ENCODE peak calls at places on chromosome 4, in four cellular contexts. One of them, this sample, is unnamed. For H3K9me3, the result is how much of the 10 kb centered on the place peaks cover.

GRCh38 chr4:102730968-102731533 is 29.7 kb downstream of the MANBA start:
- DNase-seq in tibial artery: no peak
- DNase-seq in A549: no peak
- DNase-seq in pancreas: no peak
- DNase-seq in this sample: no peak

GRCh38 chr4:84100071-84100470 is 399.0 kb downstream of the NKX6-1 start:
- DNase-seq in tibial artery: no peak
- DNase-seq in A549: no peak
- DNase-seq in pancreas: no peak
- DNase-seq in this sample: no peak

GRCh38 chr4:146481246-146481645 is 40.5 kb downstream of the SLC10A7 start:
- DNase-seq in tibial artery: no peak
- DNase-seq in A549: no peak
- DNase-seq in pancreas: no peak
- DNase-seq in this sample: no peak

GRCh38 chr4:96691496-96691895 is 851.6 kb downstream of the PDHA2 start:
- DNase-seq in tibial artery: no peak
- DNase-seq in A549: no peak
- DNase-seq in pancreas: no peak
- DNase-seq in this sample: no peak

GRCh38 chr4:168516841-168517240 is 20.0 kb downstream of the PALLD start:
- DNase-seq in tibial artery: no peak
- DNase-seq in A549: no peak
- DNase-seq in pancreas: peak
- DNase-seq in this sample: no peak

GRCh38 chr4:70651864-70652506 is 14.3 kb downstream of the JCHAIN start:
- DNase-seq in tibial artery: no peak
- DNase-seq in A549: peak
- DNase-seq in pancreas: no peak
- DNase-seq in this sample: no peak

GRCh38 chr4:151659631-151660030 is 101.2 kb downstream of the GATB start:
- DNase-seq in tibial artery: peak
- DNase-seq in A549: no peak
- DNase-seq in pancreas: no peak
- DNase-seq in this sample: no peak

GRCh38 chr4:86856896-86857295 is 7.7 kb upstream of the SLC10A6 start:
- DNase-seq in tibial artery: no peak
- DNase-seq in A549: no peak
- DNase-seq in pancreas: no peak
- DNase-seq in this sample: no peak

GRCh38 chr4:70197842-70198241 is 2.3 kb downstream of the ODAM start:
- DNase-seq in tibial artery: no peak
- DNase-seq in A549: no peak
- DNase-seq in pancreas: peak
- DNase-seq in this sample: no peak

DNA sequence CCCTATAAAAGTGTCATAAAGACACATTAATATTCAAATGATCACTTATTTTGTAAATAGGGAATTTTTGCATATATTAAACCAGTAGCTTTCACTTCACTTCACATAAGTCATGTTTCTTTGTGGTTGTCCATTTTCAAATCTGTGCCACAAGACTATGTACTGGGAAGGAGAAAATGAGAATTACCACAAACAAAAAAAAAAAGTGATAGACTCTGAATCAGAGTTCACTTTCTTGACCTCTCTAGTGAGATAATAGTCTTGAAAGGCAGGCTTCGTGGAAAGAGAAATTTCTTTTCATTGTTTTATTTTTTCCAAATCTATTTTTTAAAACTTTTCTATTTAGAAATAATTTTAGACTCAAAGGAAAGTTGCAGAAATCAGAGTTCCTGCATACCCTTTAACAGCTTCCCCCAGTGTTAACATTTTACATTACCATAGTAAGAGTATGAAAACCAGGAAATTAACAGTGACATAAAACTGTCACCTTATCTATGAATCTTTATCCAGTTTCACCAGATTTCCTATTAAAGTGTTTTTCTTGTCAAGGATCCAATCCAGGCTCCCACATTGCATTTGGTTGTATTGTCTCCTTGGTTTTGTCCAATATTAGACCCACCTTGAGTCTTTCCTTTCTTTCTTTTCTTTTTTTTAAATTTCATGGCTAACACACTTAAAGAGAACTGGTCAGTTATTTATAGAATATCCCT is 215.4 kb upstream of the PGRMC2 start:
- DNase-seq in tibial artery: no peak
- DNase-seq in A549: no peak
- DNase-seq in pancreas: no peak
- DNase-seq in this sample: no peak
- H3K9me3 ChIP-seq in tibial artery: under half
- H3K9me3 ChIP-seq in A549: under half
- H3K9me3 ChIP-seq in pancreas: under half
- H3K9me3 ChIP-seq in this sample: under half

GRCh38 chr4:149766135-149766534 is 49.5 kb downstream of the IQCM start:
- DNase-seq in tibial artery: no peak
- DNase-seq in A549: no peak
- DNase-seq in pancreas: no peak
- DNase-seq in this sample: no peak

GRCh38 chr4:149765630-149766029 is 50.0 kb downstream of the IQCM start:
- DNase-seq in tibial artery: no peak
- DNase-seq in A549: no peak
- DNase-seq in pancreas: no peak
- DNase-seq in this sample: no peak

GRCh38 chr4:149768477-149768876 is 47.2 kb downstream of the IQCM start:
- DNase-seq in tibial artery: no peak
- DNase-seq in A549: no peak
- DNase-seq in pancreas: no peak
- DNase-seq in this sample: no peak
- H3K9me3 ChIP-seq in tibial artery: under half
- H3K9me3 ChIP-seq in A549: under half
- H3K9me3 ChIP-seq in pancreas: under half
- H3K9me3 ChIP-seq in this sample: under half

GRCh38 chr4:28464823-28465222 is 1604.2 kb downstream of the STIM2 start:
- DNase-seq in tibial artery: no peak
- DNase-seq in A549: no peak
- DNase-seq in pancreas: no peak
- DNase-seq in this sample: no peak
- H3K9me3 ChIP-seq in tibial artery: under half
- H3K9me3 ChIP-seq in A549: under half
- H3K9me3 ChIP-seq in pancreas: under half
- H3K9me3 ChIP-seq in this sample: under half

GRCh38 chr4:40180356-40180755 is 16.5 kb upstream of the RHOH start:
- DNase-seq in tibial artery: no peak
- DNase-seq in A549: no peak
- DNase-seq in pancreas: no peak
- DNase-seq in this sample: no peak
- H3K9me3 ChIP-seq in tibial artery: under half
- H3K9me3 ChIP-seq in A549: under half
- H3K9me3 ChIP-seq in pancreas: under half
- H3K9me3 ChIP-seq in this sample: under half

This sample was measured in RWPE2.